ENCODE peak calls at places on chromosomes 5 and 9, in six cellular contexts. One of them, this sample, is unnamed.

GRCh38 chr5:65481635-65482271 is at the start of gene ADAMTS6:
- DNase-seq in pancreas: peak; percentile 80
- DNase-seq in activated CD4-positive, alpha-beta T cell treated with anti-CD3 and anti-CD28 coated beads, Interleukin-2, amount 50 U/mL, for 48 hours: peak; percentile 81
- DNase-seq in Ammon's horn: peak; percentile 92
- DNase-seq in colonic mucosa: peak; percentile 92
- DNase-seq in sigmoid colon: peak; percentile 98
- DNase-seq in this sample: peak; percentile 96

GRCh38 chr9:81776390-81776789 is 87.0 kb upstream of the TLE1 start:
- DNase-seq in pancreas: no peak
- DNase-seq in activated CD4-positive, alpha-beta T cell treated with anti-CD3 and anti-CD28 coated beads, Interleukin-2, amount 50 U/mL, for 48 hours: no peak
- DNase-seq in Ammon's horn: no peak
- DNase-seq in colonic mucosa: no peak
- DNase-seq in sigmoid colon: no peak
- DNase-seq in this sample: no peak

GRCh38 chr9:7033611-7034010 is 275.8 kb downstream of the KDM4C start:
- DNase-seq in pancreas: no peak
- DNase-seq in activated CD4-positive, alpha-beta T cell treated with anti-CD3 and anti-CD28 coated beads, Interleukin-2, amount 50 U/mL, for 48 hours: no peak
- DNase-seq in Ammon's horn: no peak
- DNase-seq in colonic mucosa: no peak
- DNase-seq in sigmoid colon: no peak
- DNase-seq in this sample: no peak

GRCh38 chr5:103305829-103306228 is 47.3 kb downstream of the MACIR start:
- DNase-seq in pancreas: no peak
- DNase-seq in activated CD4-positive, alpha-beta T cell treated with anti-CD3 and anti-CD28 coated beads, Interleukin-2, amount 50 U/mL, for 48 hours: no peak
- DNase-seq in Ammon's horn: no peak
- DNase-seq in colonic mucosa: no peak
- DNase-seq in sigmoid colon: no peak
- DNase-seq in this sample: no peak

GRCh38 chr9:124780060-124780756 is 3.3 kb downstream of the OLFML2A start:
- DNase-seq in pancreas: no peak
- DNase-seq in activated CD4-positive, alpha-beta T cell treated with anti-CD3 and anti-CD28 coated beads, Interleukin-2, amount 50 U/mL, for 48 hours: no peak
- DNase-seq in Ammon's horn: no peak
- DNase-seq in colonic mucosa: peak; percentile 18
- DNase-seq in sigmoid colon: peak; percentile 75
- DNase-seq in this sample: no peak

GRCh38 chr9:19127881-19128719 is 808 bp upstream of the PLIN2 start:
- DNase-seq in pancreas: no peak
- DNase-seq in activated CD4-positive, alpha-beta T cell treated with anti-CD3 and anti-CD28 coated beads, Interleukin-2, amount 50 U/mL, for 48 hours: peak; percentile 50
- DNase-seq in Ammon's horn: peak; percentile 12
- DNase-seq in colonic mucosa: peak; percentile 50
- DNase-seq in sigmoid colon: peak; percentile 72
- DNase-seq in this sample: peak; percentile 48

GRCh38 chr9:32571969-32572899 is 725 bp downstream of the NDUFB6 start:
- DNase-seq in pancreas: peak; percentile 18
- DNase-seq in activated CD4-positive, alpha-beta T cell treated with anti-CD3 and anti-CD28 coated beads, Interleukin-2, amount 50 U/mL, for 48 hours: peak; percentile 78
- DNase-seq in Ammon's horn: peak; percentile 85
- DNase-seq in colonic mucosa: peak; percentile 80
- DNase-seq in sigmoid colon: peak; percentile 74
- DNase-seq in this sample: peak; percentile 90

GRCh38 chr5:134099939-134100282 is 14.6 kb upstream of the TCF7 start:
- DNase-seq in pancreas: no peak
- DNase-seq in activated CD4-positive, alpha-beta T cell treated with anti-CD3 and anti-CD28 coated beads, Interleukin-2, amount 50 U/mL, for 48 hours: no peak
- DNase-seq in Ammon's horn: no peak
- DNase-seq in colonic mucosa: no peak
- DNase-seq in sigmoid colon: no peak
- DNase-seq in this sample: no peak

GRCh38 chr5:28877050-28877449 is 1838.7 kb upstream of the CDH9 start:
- DNase-seq in pancreas: no peak
- DNase-seq in activated CD4-positive, alpha-beta T cell treated with anti-CD3 and anti-CD28 coated beads, Interleukin-2, amount 50 U/mL, for 48 hours: no peak
- DNase-seq in Ammon's horn: no peak
- DNase-seq in colonic mucosa: no peak
- DNase-seq in sigmoid colon: no peak
- DNase-seq in this sample: no peak

GRCh38 chr9:91897201-91897600 is 52.8 kb downstream of the ROR2 start:
- DNase-seq in pancreas: no peak
- DNase-seq in activated CD4-positive, alpha-beta T cell treated with anti-CD3 and anti-CD28 coated beads, Interleukin-2, amount 50 U/mL, for 48 hours: no peak
- DNase-seq in Ammon's horn: no peak
- DNase-seq in colonic mucosa: no peak
- DNase-seq in sigmoid colon: no peak
- DNase-seq in this sample: no peak

GRCh38 chr9:98992885-98993569 is 49.3 kb downstream of the COL15A1 start:
- DNase-seq in pancreas: no peak
- DNase-seq in activated CD4-positive, alpha-beta T cell treated with anti-CD3 and anti-CD28 coated beads, Interleukin-2, amount 50 U/mL, for 48 hours: no peak
- DNase-seq in Ammon's horn: no peak
- DNase-seq in colonic mucosa: no peak
- DNase-seq in sigmoid colon: no peak
- DNase-seq in this sample: no peak

GRCh38 chr5:178232124-178232919 is at the start of gene PHYKPL:
- DNase-seq in pancreas: peak; percentile 70
- DNase-seq in activated CD4-positive, alpha-beta T cell treated with anti-CD3 and anti-CD28 coated beads, Interleukin-2, amount 50 U/mL, for 48 hours: peak; percentile 78
- DNase-seq in Ammon's horn: peak; percentile 74
- DNase-seq in colonic mucosa: peak; percentile 73
- DNase-seq in sigmoid colon: peak; percentile 86
- DNase-seq in this sample: peak; percentile 77

GRCh38 chr9:29865764-29866313 is 2292.6 kb upstream of the C9orf72 start:
- DNase-seq in pancreas: no peak
- DNase-seq in activated CD4-positive, alpha-beta T cell treated with anti-CD3 and anti-CD28 coated beads, Interleukin-2, amount 50 U/mL, for 48 hours: no peak
- DNase-seq in Ammon's horn: no peak
- DNase-seq in colonic mucosa: no peak
- DNase-seq in sigmoid colon: no peak
- DNase-seq in this sample: no peak

GRCh38 chr5:58366461-58366860 is 93.4 kb downstream of the PLK2 start:
- DNase-seq in pancreas: no peak
- DNase-seq in activated CD4-positive, alpha-beta T cell treated with anti-CD3 and anti-CD28 coated beads, Interleukin-2, amount 50 U/mL, for 48 hours: no peak
- DNase-seq in Ammon's horn: no peak
- DNase-seq in colonic mucosa: no peak
- DNase-seq in sigmoid colon: no peak
- DNase-seq in this sample: no peak

GRCh38 chr5:139063664-139064054 is 134.5 kb downstream of the SIL1 start:
- DNase-seq in pancreas: no peak
- DNase-seq in activated CD4-positive, alpha-beta T cell treated with anti-CD3 and anti-CD28 coated beads, Interleukin-2, amount 50 U/mL, for 48 hours: no peak
- DNase-seq in Ammon's horn: no peak
- DNase-seq in colonic mucosa: no peak
- DNase-seq in sigmoid colon: no peak
- DNase-seq in this sample: no peak

GRCh38 chr9:16575142-16575877 is 295.2 kb downstream of the BNC2 start:
- DNase-seq in pancreas: no peak
- DNase-seq in activated CD4-positive, alpha-beta T cell treated with anti-CD3 and anti-CD28 coated beads, Interleukin-2, amount 50 U/mL, for 48 hours: no peak
- DNase-seq in Ammon's horn: no peak
- DNase-seq in colonic mucosa: no peak
- DNase-seq in sigmoid colon: no peak
- DNase-seq in this sample: no peak

GRCh38 chr9:112858625-112859147 is 32.0 kb downstream of the SLC46A2 start:
- DNase-seq in pancreas: no peak
- DNase-seq in activated CD4-positive, alpha-beta T cell treated with anti-CD3 and anti-CD28 coated beads, Interleukin-2, amount 50 U/mL, for 48 hours: no peak
- DNase-seq in Ammon's horn: peak; percentile 60
- DNase-seq in colonic mucosa: no peak
- DNase-seq in sigmoid colon: no peak
- DNase-seq in this sample: no peak

GRCh38 chr5:172658869-172659513 is 17.9 kb downstream of the NEURL1B start:
- DNase-seq in pancreas: peak; percentile 92
- DNase-seq in activated CD4-positive, alpha-beta T cell treated with anti-CD3 and anti-CD28 coated beads, Interleukin-2, amount 50 U/mL, for 48 hours: no peak
- DNase-seq in Ammon's horn: no peak
- DNase-seq in colonic mucosa: peak; percentile 83
- DNase-seq in sigmoid colon: peak; percentile 88
- DNase-seq in this sample: no peak

GRCh38 chr5:64292611-64293215 is 127.1 kb downstream of the RNF180 start:
- DNase-seq in pancreas: no peak
- DNase-seq in activated CD4-positive, alpha-beta T cell treated with anti-CD3 and anti-CD28 coated beads, Interleukin-2, amount 50 U/mL, for 48 hours: no peak
- DNase-seq in Ammon's horn: no peak
- DNase-seq in colonic mucosa: no peak
- DNase-seq in sigmoid colon: no peak
- DNase-seq in this sample: no peak

GRCh38 chr9:112655633-112656032 is 62.3 kb downstream of the INIP start:
- DNase-seq in pancreas: no peak
- DNase-seq in activated CD4-positive, alpha-beta T cell treated with anti-CD3 and anti-CD28 coated beads, Interleukin-2, amount 50 U/mL, for 48 hours: no peak
- DNase-seq in Ammon's horn: no peak
- DNase-seq in colonic mucosa: no peak
- DNase-seq in sigmoid colon: no peak
- DNase-seq in this sample: no peak

GRCh38 chr5:137730331-137730730 is 5.6 kb downstream of the KLHL3 start:
- DNase-seq in pancreas: no peak
- DNase-seq in activated CD4-positive, alpha-beta T cell treated with anti-CD3 and anti-CD28 coated beads, Interleukin-2, amount 50 U/mL, for 48 hours: no peak
- DNase-seq in Ammon's horn: no peak
- DNase-seq in colonic mucosa: no peak
- DNase-seq in sigmoid colon: no peak
- DNase-seq in this sample: no peak

GRCh38 chr9:134304306-134304705 is 21.9 kb upstream of the RXRA start:
- DNase-seq in pancreas: no peak
- DNase-seq in activated CD4-positive, alpha-beta T cell treated with anti-CD3 and anti-CD28 coated beads, Interleukin-2, amount 50 U/mL, for 48 hours: no peak
- DNase-seq in Ammon's horn: no peak
- DNase-seq in colonic mucosa: no peak
- DNase-seq in sigmoid colon: peak; percentile 50
- DNase-seq in this sample: no peak

GRCh38 chr9:37229882-37230482 is 109.6 kb downstream of the ZCCHC7 start:
- DNase-seq in pancreas: no peak
- DNase-seq in activated CD4-positive, alpha-beta T cell treated with anti-CD3 and anti-CD28 coated beads, Interleukin-2, amount 50 U/mL, for 48 hours: no peak
- DNase-seq in Ammon's horn: no peak
- DNase-seq in colonic mucosa: no peak
- DNase-seq in sigmoid colon: no peak
- DNase-seq in this sample: peak; percentile 79

GRCh38 chr5:122300968-122301367 is 11.1 kb upstream of the SNCAIP start:
- DNase-seq in pancreas: no peak
- DNase-seq in activated CD4-positive, alpha-beta T cell treated with anti-CD3 and anti-CD28 coated beads, Interleukin-2, amount 50 U/mL, for 48 hours: no peak
- DNase-seq in Ammon's horn: no peak
- DNase-seq in colonic mucosa: no peak
- DNase-seq in sigmoid colon: no peak
- DNase-seq in this sample: no peak

GRCh38 chr5:111703662-111704061 is 53.3 kb downstream of the NREP start:
- DNase-seq in pancreas: no peak
- DNase-seq in activated CD4-positive, alpha-beta T cell treated with anti-CD3 and anti-CD28 coated beads, Interleukin-2, amount 50 U/mL, for 48 hours: no peak
- DNase-seq in Ammon's horn: no peak
- DNase-seq in colonic mucosa: no peak
- DNase-seq in sigmoid colon: no peak
- DNase-seq in this sample: no peak

GRCh38 chr9:129878253-129878652 is 43.0 kb downstream of the USP20 start:
- DNase-seq in pancreas: no peak
- DNase-seq in activated CD4-positive, alpha-beta T cell treated with anti-CD3 and anti-CD28 coated beads, Interleukin-2, amount 50 U/mL, for 48 hours: no peak
- DNase-seq in Ammon's horn: no peak
- DNase-seq in colonic mucosa: no peak
- DNase-seq in sigmoid colon: no peak
- DNase-seq in this sample: no peak

GRCh38 chr5:102649731-102650130 is 105.4 kb upstream of the PAM start:
- DNase-seq in pancreas: no peak
- DNase-seq in activated CD4-positive, alpha-beta T cell treated with anti-CD3 and anti-CD28 coated beads, Interleukin-2, amount 50 U/mL, for 48 hours: no peak
- DNase-seq in Ammon's horn: no peak
- DNase-seq in colonic mucosa: no peak
- DNase-seq in sigmoid colon: no peak
- DNase-seq in this sample: no peak

GRCh38 chr9:135589596-135590485 is 28.3 kb downstream of the PAEP start:
- DNase-seq in pancreas: no peak
- DNase-seq in activated CD4-positive, alpha-beta T cell treated with anti-CD3 and anti-CD28 coated beads, Interleukin-2, amount 50 U/mL, for 48 hours: no peak
- DNase-seq in Ammon's horn: no peak
- DNase-seq in colonic mucosa: no peak
- DNase-seq in sigmoid colon: peak; percentile 44
- DNase-seq in this sample: no peak

GRCh38 chr5:139645495-139645871 is 2.7 kb upstream of the CXXC5 start:
- DNase-seq in pancreas: no peak
- DNase-seq in activated CD4-positive, alpha-beta T cell treated with anti-CD3 and anti-CD28 coated beads, Interleukin-2, amount 50 U/mL, for 48 hours: no peak
- DNase-seq in Ammon's horn: no peak
- DNase-seq in colonic mucosa: no peak
- DNase-seq in sigmoid colon: peak; percentile 52
- DNase-seq in this sample: no peak

GRCh38 chr5:173688708-173689107 is 72.3 kb upstream of the BOD1 start:
- DNase-seq in pancreas: peak; percentile 35
- DNase-seq in activated CD4-positive, alpha-beta T cell treated with anti-CD3 and anti-CD28 coated beads, Interleukin-2, amount 50 U/mL, for 48 hours: no peak
- DNase-seq in Ammon's horn: no peak
- DNase-seq in colonic mucosa: no peak
- DNase-seq in sigmoid colon: no peak
- DNase-seq in this sample: no peak

GRCh38 chr5:94983861-94984535 is 300.9 kb downstream of the MCTP1 start:
- DNase-seq in pancreas: no peak
- DNase-seq in activated CD4-positive, alpha-beta T cell treated with anti-CD3 and anti-CD28 coated beads, Interleukin-2, amount 50 U/mL, for 48 hours: no peak
- DNase-seq in Ammon's horn: no peak
- DNase-seq in colonic mucosa: no peak
- DNase-seq in sigmoid colon: no peak
- DNase-seq in this sample: no peak

GRCh38 chr5:180305481-180305880 is 13.6 kb upstream of the MAPK9 start:
- DNase-seq in pancreas: no peak
- DNase-seq in activated CD4-positive, alpha-beta T cell treated with anti-CD3 and anti-CD28 coated beads, Interleukin-2, amount 50 U/mL, for 48 hours: no peak
- DNase-seq in Ammon's horn: no peak
- DNase-seq in colonic mucosa: no peak
- DNase-seq in sigmoid colon: no peak
- DNase-seq in this sample: no peak

GRCh38 chr5:99694884-99695283 is 766.1 kb upstream of the CHD1 start:
- DNase-seq in pancreas: no peak
- DNase-seq in activated CD4-positive, alpha-beta T cell treated with anti-CD3 and anti-CD28 coated beads, Interleukin-2, amount 50 U/mL, for 48 hours: no peak
- DNase-seq in Ammon's horn: no peak
- DNase-seq in colonic mucosa: no peak
- DNase-seq in sigmoid colon: peak; percentile 51
- DNase-seq in this sample: no peak

GRCh38 chr5:149002053-149002452 is 60.8 kb downstream of the SH3TC2 start:
- DNase-seq in pancreas: peak; percentile 6
- DNase-seq in activated CD4-positive, alpha-beta T cell treated with anti-CD3 and anti-CD28 coated beads, Interleukin-2, amount 50 U/mL, for 48 hours: no peak
- DNase-seq in Ammon's horn: no peak
- DNase-seq in colonic mucosa: no peak
- DNase-seq in sigmoid colon: no peak
- DNase-seq in this sample: no peak

GRCh38 chr5:114857951-114858401 is 311.7 kb downstream of the TRIM36 start:
- DNase-seq in pancreas: no peak
- DNase-seq in activated CD4-positive, alpha-beta T cell treated with anti-CD3 and anti-CD28 coated beads, Interleukin-2, amount 50 U/mL, for 48 hours: no peak
- DNase-seq in Ammon's horn: peak; percentile 55
- DNase-seq in colonic mucosa: no peak
- DNase-seq in sigmoid colon: no peak
- DNase-seq in this sample: no peak

GRCh38 chr9:21770877-21771560 is 31.4 kb upstream of the MTAP start:
- DNase-seq in pancreas: no peak
- DNase-seq in activated CD4-positive, alpha-beta T cell treated with anti-CD3 and anti-CD28 coated beads, Interleukin-2, amount 50 U/mL, for 48 hours: no peak
- DNase-seq in Ammon's horn: no peak
- DNase-seq in colonic mucosa: no peak
- DNase-seq in sigmoid colon: no peak
- DNase-seq in this sample: peak; percentile 80

GRCh38 chr5:35741126-35741711 is 115.5 kb upstream of the IL7R start:
- DNase-seq in pancreas: no peak
- DNase-seq in activated CD4-positive, alpha-beta T cell treated with anti-CD3 and anti-CD28 coated beads, Interleukin-2, amount 50 U/mL, for 48 hours: no peak
- DNase-seq in Ammon's horn: no peak
- DNase-seq in colonic mucosa: no peak
- DNase-seq in sigmoid colon: no peak
- DNase-seq in this sample: no peak

This sample was measured in dermis microvascular lymphatic vessel endothelial cell.